ENCODE peak calls at places on chromosomes 13 and 19, in nine cellular contexts. C is stimulated activated CD4-positive, alpha-beta T cell treated with anti-CD3 and anti-CD28 coated beads, Interleukin-2, amount 100 ng/mL, for 4 hours; K is cardiac fibroblast; G is activated T-cell treated with anti-CD3 and anti-CD28 coated beads, Interleukin-2, amount 50 U/mL, for 48 hours; D is COR-L47; V is left lung; U is Calu3; X is activated CD4-positive, alpha-beta T cell treated with anti-CD3 and anti-CD28 coated beads, Interleukin-2, amount 50 U/mL, for 24 hours; F is stomach. W is an unnamed sample.

GRCh38 chr13:79485014-79485441 is 4.1 kb downstream of the NDFIP2 start:
- DNase-seq in C (no peak), F (peak), G (no peak), U (peak), D (no peak), V (no peak), K (peak), X (no peak), W (peak)

GRCh38 chr13:47036291-47037008 is 139.6 kb upstream of the HTR2A start:
- DNase-seq in G (no peak), D (no peak), U (peak), K (no peak), V (no peak), X (no peak), C (no peak), F (no peak), W (no peak)

GRCh38 chr19:29478578-29479565 is 46.9 kb upstream of the VSTM2B start:
- DNase-seq in C (no peak), U (peak), F (no peak), X (no peak), G (peak), D (peak), V (peak), K (no peak), W (no peak)

GRCh38 chr19:47331931-47332547 is at the start of gene C5AR2:
- DNase-seq in F (no peak), G (no peak), K (peak), X (no peak), D (no peak), U (no peak), C (no peak), V (peak), W (no peak)

GRCh38 chr13:27770809-27771208 is 21.5 kb upstream of the GSX1 start:
- DNase-seq in C (no peak), U (peak), D (peak), F (no peak), K (peak), X (no peak), G (peak), V (no peak), W (no peak)

GRCh38 chr19:45952691-45953505 is 20.8 kb downstream of the NOVA2 start:
- DNase-seq in U (peak), X (no peak), F (peak), V (no peak), C (no peak), K (peak), G (peak), D (peak), W (peak)

GRCh38 chr13:75670496-75670895 is 34.4 kb downstream of the LMO7 start:
- DNase-seq in D (no peak), C (no peak), U (no peak), G (no peak), F (no peak), K (peak), V (no peak), X (no peak), W (no peak)

GRCh38 chr19:51185069-51185867 is 39.6 kb upstream of the CD33 start:
- DNase-seq in V (no peak), K (no peak), D (no peak), G (no peak), X (no peak), F (no peak), C (no peak), U (no peak), W (no peak)